ENCODE peak calls at places on chromosomes 13 and 19, in four cellular contexts. V is mucosa of descending colon, B is fibroblast of the aortic adventitia, I is GM23338. A is an unnamed sample.

GRCh38 chr19:655691-656090 is 7.3 kb downstream of the RNF126 start:
- DNase-seq in V (peak), B (no peak), I (no peak), A (no peak)

GRCh38 chr19:42323852-42324654 is 1.4 kb upstream of the MEGF8 start:
- DNase-seq in V (no peak), B (no peak), I (peak), A (no peak)

GRCh38 chr13:72151241-72151640 is 284.2 kb upstream of the DACH1 start:
- DNase-seq in V (no peak), B (peak), I (no peak), A (no peak)

GRCh38 chr19:13441810-13442512 is 64.3 kb downstream of the CACNA1A start:
- DNase-seq in V (no peak), B (peak), I (peak), A (no peak)

GRCh38 chr19:13117772-13118423 is at the start of gene NACC1:
- DNase-seq in V (peak), B (peak), I (peak), A (peak)

GRCh38 chr13:19668778-19669177 is 35.3 kb downstream of the MPHOSPH8 start:
- DNase-seq in V (no peak), B (no peak), I (no peak), A (no peak)

GRCh38 chr19:611506-611869 is 21.8 kb downstream of the HCN2 start:
- DNase-seq in V (no peak), B (peak), I (no peak), A (no peak)

GRCh38 chr19:13597625-13598024 is 91.3 kb upstream of the CACNA1A start:
- DNase-seq in V (no peak), B (peak), I (peak), A (no peak)

GRCh38 chr13:49373699-49374098 is 70.2 kb downstream of the CAB39L start:
- DNase-seq in V (no peak), B (peak), I (no peak), A (no peak)

GRCh38 chr13:66835040-66835628 is 395.0 kb downstream of the PCDH9 start:
- DNase-seq in V (peak), B (peak), I (no peak), A (no peak)

GRCh38 chr13:94249512-94249911 is 230.0 kb downstream of the DCT start:
- DNase-seq in V (no peak), B (peak), I (peak), A (no peak)

GRCh38 chr13:32426981-32427851 is 714 bp downstream of the N4BP2L1 start:
- DNase-seq in V (peak), B (peak), I (peak), A (peak)

GRCh38 chr13:44181938-44182337 is 191.7 kb upstream of the SERP2 start:
- DNase-seq in V (no peak), B (no peak), I (no peak), A (no peak)

GRCh38 chr19:42023121-42023942 is 29.3 kb upstream of the ATP1A3 start:
- DNase-seq in V (no peak), B (no peak), I (peak), A (no peak)

GRCh38 chr13:39692650-39693438 is 37.4 kb downstream of the COG6 start:
- DNase-seq in V (no peak), B (peak), I (no peak), A (no peak)

GRCh38 chr13:25249001-25249543 is 38.2 kb downstream of the MTMR6 start:
- DNase-seq in V (no peak), B (peak), I (peak), A (no peak)

GRCh38 chr13:71514900-71515598 is 352.0 kb downstream of the DACH1 start:
- DNase-seq in V (no peak), B (no peak), I (no peak), A (no peak)

GRCh38 chr19:54325194-54325621 is 12.2 kb upstream of the LILRA5 start:
- DNase-seq in V (peak), B (peak), I (peak), A (no peak)

GRCh38 chr19:18269336-18269735 is 4.9 kb downstream of the IQCN start:
- DNase-seq in V (no peak), B (no peak), I (no peak), A (no peak)

GRCh38 chr13:100789481-100789880 is 114.9 kb upstream of the TMTC4 start:
- DNase-seq in V (no peak), B (peak), I (no peak), A (peak)

GRCh38 chr19:2289714-2290435 is 7.9 kb upstream of the PEAK3 start:
- DNase-seq in V (no peak), B (no peak), I (peak), A (peak)

GRCh38 chr19:33514885-33515485 is 6.6 kb downstream of the PEPD start:
- DNase-seq in V (peak), B (no peak), I (no peak), A (peak)

GRCh38 chr19:38718747-38719543 is 25.3 kb downstream of the CAPN12 start:
- DNase-seq in V (no peak), B (peak), I (peak), A (peak)

GRCh38 chr19:51417807-51418152 is 338 bp upstream of the SIGLEC10 start:
- DNase-seq in V (no peak), B (no peak), I (no peak), A (no peak)

GRCh38 chr19:51415187-51415586 is 2.3 kb downstream of the SIGLEC10 start:
- DNase-seq in V (no peak), B (no peak), I (no peak), A (no peak)

GRCh38 chr19:51418707-51419106 is 1.3 kb upstream of the SIGLEC10 start:
- DNase-seq in V (no peak), B (no peak), I (no peak), A (no peak)

GRCh38 chr19:51421229-51422052 is 4.0 kb upstream of the SIGLEC10 start:
- DNase-seq in V (no peak), B (no peak), I (peak), A (no peak)

GRCh38 chr19:51417107-51417806 is at the start of gene SIGLEC10:
- DNase-seq in V (peak), B (peak), I (peak), A (peak)
- H3K4me3 ChIP-seq in V (no peak), B (no peak), I (no peak), A (peak)

GRCh38 chr19:40718774-40719391 is 2.0 kb downstream of the ITPKC start:
- DNase-seq in V (peak), B (peak), I (peak), A (peak)
- H3K4me3 ChIP-seq in V (peak), B (peak), I (peak), A (peak)

GRCh38 chr19:7267792-7268736 is 26.1 kb downstream of the INSR start:
- DNase-seq in V (no peak), B (no peak), I (no peak), A (peak)

GRCh38 chr19:7268737-7269098 is 25.5 kb downstream of the INSR start:
- DNase-seq in V (no peak), B (no peak), I (no peak), A (no peak)

GRCh38 chr19:7272856-7273578 is 21.2 kb downstream of the INSR start:
- DNase-seq in V (no peak), B (peak), I (no peak), A (no peak)
- H3K4me3 ChIP-seq in V (no peak), B (no peak), I (no peak), A (no peak)

GRCh38 chr13:46383383-46383782 is 3.7 kb downstream of the RUBCNL start:
- DNase-seq in V (no peak), B (no peak), I (no peak), A (no peak)

GRCh38 chr13:46388308-46388707 is 1.3 kb upstream of the RUBCNL start:
- DNase-seq in V (no peak), B (no peak), I (no peak), A (no peak)

GRCh38 chr13:46386426-46386995 is 541 bp downstream of the RUBCNL start:
- DNase-seq in V (no peak), B (no peak), I (peak), A (no peak)

GRCh38 chr13:46386996-46387851 is at the start of gene RUBCNL:
- DNase-seq in V (peak), B (no peak), I (peak), A (peak)

DNA sequence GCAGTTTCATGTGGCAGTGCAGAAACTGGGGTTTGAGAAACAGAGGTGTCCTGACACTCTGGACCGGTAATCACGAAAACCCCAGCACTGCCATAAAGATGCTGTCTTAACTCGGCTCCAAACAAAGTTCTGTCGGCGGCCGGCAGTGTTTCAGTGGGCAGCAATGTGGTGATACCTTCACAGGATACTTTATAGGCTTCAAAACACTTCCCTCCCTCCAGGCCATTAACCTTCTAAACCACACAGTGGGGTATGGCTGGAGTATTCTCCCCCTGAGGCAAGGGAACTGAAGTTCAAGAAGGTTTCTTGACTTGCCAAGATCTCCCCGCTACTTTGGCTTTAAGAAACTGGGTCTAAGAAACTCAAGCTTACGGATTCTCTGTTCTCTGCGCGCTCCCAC is 1.1 kb downstream of the RUBCNL start:
- DNase-seq in V (no peak), B (no peak), I (peak), A (no peak)
- H3K4me3 ChIP-seq in V (no peak), B (no peak), I (peak), A (peak)

GRCh38 chr13:41005709-41006108 is 13.4 kb downstream of the ELF1 start:
- DNase-seq in V (no peak), B (no peak), I (no peak), A (no peak)
- H3K4me3 ChIP-seq in V (no peak), B (no peak), I (no peak), A (no peak)

GRCh38 chr19:49809155-49809986 is 3.7 kb downstream of the FUZ start:
- DNase-seq in V (peak), B (peak), I (peak), A (peak)
- H3K4me3 ChIP-seq in V (peak), B (peak), I (peak), A (peak)